ENCODE peak calls at places on chromosomes 6 and 20, in five cellular contexts. O, D, E, K and G are unnamed samples.

GRCh38 chr6:17413313-17413750 is 19.9 kb downstream of the CAP2 start:
- DNase-seq in O (no peak), D (no peak), E (peak), K (no peak), G (no peak)

GRCh38 chr6:81734081-81734480 is 18.4 kb downstream of the TENT5A start:
- DNase-seq in O (no peak), D (no peak), E (no peak), K (no peak), G (no peak)

GRCh38 chr6:16684195-16684689 is 77.0 kb downstream of the ATXN1 start:
- DNase-seq in O (no peak), D (no peak), E (no peak), K (no peak), G (no peak)

GRCh38 chr6:159044899-159045727 is at the start of gene TAGAP:
- DNase-seq in O (no peak), D (no peak), E (peak), K (no peak), G (no peak)

GRCh38 chr20:1499528-1500420 is 8.6 kb upstream of the SIRPB2 start:
- DNase-seq in O (no peak), D (no peak), E (no peak), K (no peak), G (no peak)

GRCh38 chr20:61558726-61559125 is 306.7 kb downstream of the CDH4 start:
- DNase-seq in O (no peak), D (peak), E (no peak), K (no peak), G (peak)

GRCh38 chr20:22576273-22576672 is 8.1 kb downstream of the FOXA2 start:
- DNase-seq in O (no peak), D (peak), E (no peak), K (no peak), G (no peak)

GRCh38 chr6:47061631-47062300 is 19.6 kb upstream of the ADGRF1 start:
- DNase-seq in O (no peak), D (no peak), E (peak), K (no peak), G (no peak)

GRCh38 chr6:24991748-24992467 is 56.1 kb upstream of the RIPOR2 start:
- DNase-seq in O (peak), D (peak), E (peak), K (peak), G (peak)

GRCh38 chr6:16723833-16724232 is 37.4 kb downstream of the ATXN1 start:
- DNase-seq in O (no peak), D (peak), E (peak), K (no peak), G (peak)

GRCh38 chr6:15987569-15987968 is 141.3 kb upstream of the MYLIP start:
- DNase-seq in O (peak), D (no peak), E (peak), K (no peak), G (no peak)

GRCh38 chr20:38703526-38703925 is 20.8 kb upstream of the SLC32A1 start:
- DNase-seq in O (no peak), D (no peak), E (no peak), K (no peak), G (no peak)

GRCh38 chr6:118903691-118904090 is 9.7 kb downstream of the ASF1A start:
- DNase-seq in O (no peak), D (peak), E (no peak), K (no peak), G (no peak)

GRCh38 chr6:29631209-29631810 is 1.7 kb downstream of the GABBR1 start:
- DNase-seq in O (no peak), D (peak), E (no peak), K (peak), G (peak)

GRCh38 chr6:46948699-46949098 is 27.0 kb upstream of the ADGRF5 start:
- DNase-seq in O (no peak), D (no peak), E (no peak), K (no peak), G (no peak)

GRCh38 chr6:24599686-24600399 is 46.1 kb downstream of the KIAA0319 start:
- DNase-seq in O (no peak), D (no peak), E (no peak), K (no peak), G (no peak)

GRCh38 chr6:165218816-165219215 is 90.6 kb downstream of the C6orf118 start:
- DNase-seq in O (no peak), D (no peak), E (peak), K (no peak), G (no peak)

GRCh38 chr20:6492396-6493055 is 275.0 kb upstream of the BMP2 start:
- DNase-seq in O (peak), D (peak), E (peak), K (no peak), G (no peak)

GRCh38 chr6:150979826-150980225 is 114.3 kb downstream of the MTHFD1L start:
- DNase-seq in O (no peak), D (no peak), E (no peak), K (no peak), G (no peak)

GRCh38 chr6:50062051-50062450 is 12.3 kb upstream of the DEFB112 start:
- DNase-seq in O (no peak), D (peak), E (no peak), K (peak), G (peak)

GRCh38 chr20:47531468-47531867 is 29.8 kb downstream of the NCOA3 start:
- DNase-seq in O (no peak), D (no peak), E (no peak), K (no peak), G (no peak)

GRCh38 chr6:101582786-101583185 is 189.3 kb downstream of the GRIK2 start:
- DNase-seq in O (no peak), D (no peak), E (no peak), K (no peak), G (no peak)

GRCh38 chr6:160756021-160756420 is 54.0 kb downstream of the PLG start:
- DNase-seq in O (no peak), D (no peak), E (no peak), K (no peak), G (no peak)

GRCh38 chr20:33539129-33539528 is 49.2 kb downstream of the CBFA2T2 start:
- DNase-seq in O (no peak), D (no peak), E (no peak), K (no peak), G (no peak)

GRCh38 chr6:34919651-34920050 is 30.6 kb downstream of the ANKS1A start:
- DNase-seq in O (no peak), D (no peak), E (no peak), K (no peak), G (no peak)

GRCh38 chr6:36970892-36971842 is 14.8 kb downstream of the MTCH1 start:
- DNase-seq in O (no peak), D (no peak), E (no peak), K (no peak), G (no peak)

GRCh38 chr20:25224941-25225340 is 22.9 kb upstream of the PYGB start:
- DNase-seq in O (no peak), D (peak), E (no peak), K (no peak), G (peak)